ENCODE peak calls at places on chromosome 15, in eight cellular contexts. I is OCI-LY7; T is neuronal stem cell; O is CD8-positive, alpha-beta T cell; U is thoracic aorta; Z is dorsolateral prefrontal cortex; G is cardiac fibroblast; W is AG10803. Q is an unnamed sample.

GRCh38 chr15:70976856-70977255 is 84.2 kb downstream of the LRRC49 start:
- DNase-seq in G (peak), W (peak), U (no peak), O (no peak), T (no peak), I (no peak), Z (no peak), Q (peak)

GRCh38 chr15:61036121-61036520 is 193.0 kb downstream of the RORA start:
- DNase-seq in W (no peak), I (no peak), O (no peak), T (no peak), U (no peak), Z (no peak), G (no peak), Q (no peak)

GRCh38 chr15:85048430-85048829 is 66.8 kb downstream of the PDE8A start:
- DNase-seq in U (no peak), W (peak), Z (no peak), I (no peak), G (peak), O (no peak), T (no peak), Q (no peak)

GRCh38 chr15:48317221-48317620 is 14.0 kb upstream of the DUT start:
- DNase-seq in U (no peak), Z (no peak), T (no peak), G (no peak), W (no peak), I (no peak), O (no peak), Q (no peak)

GRCh38 chr15:80059786-80060489 is 462 bp downstream of the ZFAND6 start:
- DNase-seq in U (peak), G (peak), O (no peak), T (peak), Z (no peak), W (peak), I (peak), Q (no peak)

GRCh38 chr15:58566029-58566428 is 134.2 kb downstream of the LIPC start:
- DNase-seq in I (no peak), T (no peak), Z (no peak), U (no peak), G (no peak), O (no peak), W (no peak), Q (no peak)

GRCh38 chr15:92069308-92070244 is 216.1 kb downstream of the SLCO3A1 start:
- DNase-seq in W (peak), U (peak), Z (no peak), O (peak), I (no peak), G (peak), T (no peak), Q (peak)

GRCh38 chr15:50933353-50933752 is 24.9 kb downstream of the AP4E1 start:
- DNase-seq in I (no peak), G (no peak), Z (no peak), U (no peak), O (no peak), T (no peak), W (no peak), Q (no peak)

GRCh38 chr15:69891070-69891491 is 206.6 kb downstream of the TLE3 start:
- DNase-seq in Z (peak), G (no peak), I (no peak), U (no peak), W (no peak), O (no peak), T (peak), Q (no peak)

GRCh38 chr15:93382196-93382820 is 293.3 kb upstream of the RGMA start:
- DNase-seq in O (no peak), T (no peak), Z (no peak), I (no peak), U (no peak), W (no peak), G (no peak), Q (no peak)

DNA sequence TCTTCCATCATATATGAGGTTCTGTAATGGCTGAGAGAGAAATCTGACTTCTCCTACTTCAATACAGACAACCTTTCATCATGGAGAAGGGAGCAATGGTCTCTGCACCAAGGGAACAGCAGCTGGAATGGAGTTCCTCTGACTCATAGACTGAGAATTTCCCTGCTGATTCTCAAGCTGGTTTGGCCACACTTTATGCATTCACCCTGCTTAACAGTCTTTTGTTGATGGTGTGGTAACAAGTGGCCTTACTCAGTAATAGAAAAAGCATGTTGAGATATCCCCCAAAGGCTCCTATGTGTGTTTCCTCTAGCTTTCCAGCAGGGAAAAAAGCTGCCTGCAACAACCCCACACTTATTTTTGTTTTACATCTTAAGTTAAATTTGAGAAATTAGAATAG is 138.1 kb downstream of the GREM1 start:
- DNase-seq in W (peak), T (no peak), Z (no peak), G (peak), I (no peak), U (no peak), O (no peak), Q (peak)
- H3K4me3 ChIP-seq in W (no peak), T (no peak), Z (no peak), G (no peak), I (no peak), U (no peak), O (no peak), Q (no peak)

GRCh38 chr15:55740479-55740878 is 2.5 kb downstream of the PRTG start:
- DNase-seq in T (no peak), G (no peak), O (no peak), I (no peak), Z (no peak), W (no peak), U (no peak), Q (no peak)
- H3K4me3 ChIP-seq in T (peak), G (no peak), O (no peak), I (no peak), Z (no peak), W (no peak), U (no peak), Q (no peak)

DNA sequence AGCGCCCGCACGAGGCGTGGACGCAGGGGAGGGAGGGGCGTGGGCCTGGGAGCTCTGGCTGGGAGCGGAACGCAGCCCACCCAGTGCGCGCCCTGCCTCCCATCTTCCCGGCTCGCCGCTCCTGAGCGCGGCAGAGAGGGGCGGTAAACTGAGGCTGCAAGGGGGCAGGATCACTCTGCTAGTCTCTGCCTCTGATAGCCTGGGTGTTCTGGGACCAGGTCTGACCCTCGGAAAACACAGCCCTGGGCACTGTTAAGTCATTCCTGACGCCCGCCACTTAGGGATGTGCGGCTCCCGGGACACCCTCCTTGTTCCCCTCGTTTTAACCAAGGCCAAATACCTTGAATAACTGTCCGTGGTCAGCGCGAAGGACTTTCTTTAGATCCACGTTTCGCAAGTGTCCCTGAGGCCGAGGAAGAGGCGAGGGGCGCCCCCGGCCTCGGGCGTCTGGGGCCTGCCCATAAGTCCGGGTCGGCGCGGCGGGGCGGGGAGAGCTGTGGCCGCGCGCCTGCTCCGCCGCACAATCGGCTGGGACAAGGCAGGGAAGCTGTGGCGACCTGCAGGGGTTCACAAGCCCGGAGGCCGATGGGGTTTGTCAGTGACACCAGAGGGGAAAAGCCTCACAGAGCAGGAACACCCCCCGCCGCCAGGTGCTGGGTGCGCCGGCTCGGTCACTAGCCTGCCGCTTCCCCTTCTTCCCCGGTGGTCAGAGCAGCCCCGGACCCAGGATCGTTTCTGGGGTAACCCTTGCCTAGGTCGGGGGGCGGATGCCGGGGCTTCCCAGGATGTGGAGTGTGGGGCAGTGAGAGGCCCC is 1.5 kb downstream of the ITPKA start:
- DNase-seq in G (no peak), O (peak), W (no peak), Z (no peak), T (peak), I (peak), U (no peak), Q (no peak)
- H3K4me3 ChIP-seq in G (no peak), O (peak), W (no peak), Z (peak), T (peak), I (peak), U (peak), Q (peak)

DNA sequence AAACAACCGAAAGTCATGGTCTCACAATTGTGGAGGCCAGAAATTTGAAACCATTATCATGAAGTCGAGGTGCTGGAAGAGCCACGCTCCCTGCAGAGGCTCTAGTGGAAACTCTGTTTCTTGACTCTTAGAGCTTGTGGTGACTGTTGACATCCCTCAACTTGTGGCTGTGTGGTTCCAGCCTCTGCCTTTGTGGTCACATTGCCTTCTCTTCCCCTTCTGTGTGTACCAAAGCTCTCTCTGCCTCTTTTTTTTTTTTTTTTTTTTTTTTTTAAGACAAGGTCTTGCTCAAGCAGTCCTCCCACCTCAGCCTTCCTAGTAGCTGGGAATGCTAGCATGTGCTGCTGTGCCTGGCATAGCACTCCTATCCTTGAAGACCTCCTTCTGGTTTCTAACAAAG is 48.7 kb upstream of the CRTC3 start:
- DNase-seq in Z (no peak), W (peak), U (no peak), G (no peak), T (no peak), I (peak), O (peak), Q (no peak)
- H3K4me3 ChIP-seq in Z (no peak), W (no peak), U (no peak), G (no peak), T (no peak), I (no peak), O (no peak), Q (no peak)

GRCh38 chr15:83285979-83286553 is 1.6 kb upstream of the BNC1 start:
- DNase-seq in W (peak), U (no peak), Z (no peak), T (no peak), G (peak), O (no peak), I (no peak), Q (peak)

GRCh38 chr15:83287541-83288027 is 3.1 kb upstream of the BNC1 start:
- DNase-seq in O (no peak), W (peak), U (no peak), Z (no peak), T (no peak), I (no peak), G (peak), Q (peak)

GRCh38 chr15:83283813-83284562 is 476 bp downstream of the BNC1 start:
- DNase-seq in G (no peak), Z (no peak), O (no peak), T (no peak), I (no peak), U (no peak), W (peak), Q (no peak)

GRCh38 chr15:83284563-83285283 is at the start of gene BNC1:
- DNase-seq in I (no peak), Z (no peak), W (peak), G (no peak), O (no peak), U (no peak), T (no peak), Q (no peak)

DNA sequence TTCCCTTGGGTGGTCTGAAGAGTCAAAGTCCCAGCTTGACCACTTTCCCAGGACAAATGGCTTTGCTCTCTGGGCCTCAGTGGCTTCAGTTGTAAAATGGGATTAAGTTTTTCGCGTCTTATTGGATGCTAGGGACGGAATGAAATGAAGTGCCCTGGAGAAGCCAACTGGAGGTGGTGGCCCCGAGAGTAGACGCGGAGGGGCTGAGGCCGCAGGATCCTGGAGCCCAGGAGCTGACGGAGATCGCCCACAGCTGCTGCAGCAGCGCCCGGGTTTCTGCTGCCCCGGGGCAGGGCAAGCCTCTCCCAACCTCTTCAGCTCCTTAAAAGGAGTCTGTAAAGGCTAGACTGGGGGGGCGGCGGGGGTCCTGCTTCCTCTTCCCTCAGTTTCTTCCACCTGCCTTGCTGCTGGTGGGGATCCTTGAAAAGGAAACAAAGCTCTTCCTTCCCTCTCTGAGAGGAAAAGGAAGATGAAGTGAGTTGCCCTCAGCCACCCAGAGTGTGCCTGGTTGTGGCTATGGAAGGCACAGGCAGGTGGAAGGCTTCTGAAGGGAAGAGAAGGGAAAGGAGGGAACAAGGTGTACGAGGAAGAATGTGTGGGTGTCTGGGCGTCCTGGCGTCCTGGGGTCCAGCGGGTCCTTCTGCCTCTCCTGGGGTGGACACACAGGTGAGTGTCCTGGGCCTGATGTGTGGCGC is 967 bp upstream of the BNC1 start:
- DNase-seq in G (no peak), Z (no peak), W (no peak), O (no peak), U (no peak), T (no peak), I (no peak), Q (no peak)
- H3K4me3 ChIP-seq in G (no peak), Z (no peak), W (no peak), O (no peak), U (no peak), T (no peak), I (no peak), Q (peak)

GRCh38 chr15:101008158-101009139 is 89.3 kb downstream of the LRRK1 start:
- DNase-seq in T (peak), U (peak), G (peak), I (peak), Z (peak), W (peak), O (peak), Q (peak)
- H3K4me3 ChIP-seq in T (peak), U (peak), G (peak), I (peak), Z (peak), W (peak), O (peak), Q (peak)

DNA sequence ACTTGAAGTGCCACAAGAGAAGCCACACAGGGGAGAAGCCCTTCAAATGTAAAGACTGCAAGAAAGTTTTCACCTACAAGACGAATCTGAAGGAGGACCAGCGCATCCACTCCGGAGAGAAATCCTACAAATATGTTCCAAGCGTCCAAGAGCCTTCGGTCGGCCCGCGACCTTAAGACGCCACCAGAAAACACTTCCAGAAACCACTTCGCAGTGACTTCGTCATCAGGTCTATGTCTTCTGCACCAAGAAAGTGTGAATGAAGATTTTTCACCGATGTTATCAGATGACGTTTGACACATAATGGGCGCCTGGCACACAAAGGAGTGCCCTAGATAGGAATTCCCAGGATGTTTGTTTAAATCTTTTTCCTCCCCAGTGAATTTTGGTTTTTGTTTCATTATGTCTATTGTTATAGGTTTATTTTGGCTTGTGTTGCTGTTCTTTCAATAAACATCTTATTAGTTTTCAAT is 24.1 kb upstream of the ARPIN start:
- DNase-seq in T (no peak), O (no peak), U (no peak), I (no peak), Z (no peak), G (no peak), W (no peak), Q (no peak)
- H3K4me3 ChIP-seq in T (no peak), O (no peak), U (no peak), I (no peak), Z (no peak), G (no peak), W (no peak), Q (no peak)

GRCh38 chr15:31435891-31436628 is 109.4 kb downstream of the KLF13 start:
- DNase-seq in U (no peak), W (peak), G (no peak), T (no peak), Z (no peak), I (peak), O (peak), Q (no peak)
- H3K4me3 ChIP-seq in U (no peak), W (no peak), G (no peak), T (no peak), Z (no peak), I (peak), O (no peak), Q (no peak)

GRCh38 chr15:39628821-39629220 is 47.9 kb downstream of the THBS1 start:
- DNase-seq in Z (no peak), T (no peak), O (no peak), U (no peak), G (no peak), I (no peak), W (peak), Q (no peak)

GRCh38 chr15:39627456-39628130 is 46.7 kb downstream of the THBS1 start:
- DNase-seq in W (no peak), T (no peak), U (no peak), G (no peak), Z (no peak), O (no peak), I (no peak), Q (no peak)

GRCh38 chr15:39628131-39628482 is 47.2 kb downstream of the THBS1 start:
- DNase-seq in Z (no peak), W (no peak), G (no peak), T (no peak), O (no peak), U (no peak), I (no peak), Q (no peak)

GRCh38 chr15:39629906-39630305 is 49.0 kb downstream of the THBS1 start:
- DNase-seq in O (no peak), I (no peak), W (no peak), Z (no peak), G (no peak), U (no peak), T (no peak), Q (no peak)

GRCh38 chr15:39629376-39629775 is 48.5 kb downstream of the THBS1 start:
- DNase-seq in Z (no peak), G (peak), W (no peak), T (no peak), O (peak), I (no peak), U (no peak), Q (no peak)
- H3K4me3 ChIP-seq in Z (no peak), G (no peak), W (no peak), T (no peak), O (no peak), I (no peak), U (no peak), Q (no peak)